ENCODE peak calls at places on chromosomes 13 and 19, in eight cellular contexts. J is psoas muscle; Y is CD8-positive, alpha-beta T cell; W is uterus; N is adrenal gland; T is colonic mucosa; D is right atrium auricular region; A is fibroblast of lung. I is an unnamed sample.

GRCh38 chr13:104943331-104943730 is 1592.1 kb downstream of the EFNB2 start:
- DNase-seq in A (no peak), Y (no peak), W (no peak), J (no peak), D (no peak), T (no peak), N (no peak), I (no peak)

GRCh38 chr19:6532244-6532999 is 1.6 kb downstream of the TNFSF9 start:
- DNase-seq in J (no peak), D (no peak), Y (peak; percentile 27), T (no peak), N (no peak), W (no peak), A (no peak), I (no peak)

GRCh38 chr19:34306213-34306661 is 51.9 kb downstream of the GARRE1 start:
- DNase-seq in Y (no peak), J (no peak), A (no peak), N (no peak), W (no peak), D (no peak), T (peak; percentile 73), I (no peak)

GRCh38 chr13:61685683-61686013 is 270.0 kb upstream of the PCDH20 start:
- DNase-seq in D (no peak), T (no peak), A (no peak), W (no peak), J (no peak), N (no peak), Y (no peak), I (no peak)

GRCh38 chr13:74361274-74361673 is 227.1 kb upstream of the KLF12 start:
- DNase-seq in W (no peak), N (no peak), A (no peak), T (no peak), D (no peak), Y (no peak), J (no peak), I (no peak)

GRCh38 chr13:73158851-73159250 is 100.0 kb downstream of the KLF5 start:
- DNase-seq in W (no peak), D (no peak), A (peak; percentile 82), T (no peak), N (no peak), J (no peak), Y (no peak), I (no peak)

GRCh38 chr19:6528544-6529121 is 2.2 kb upstream of the TNFSF9 start:
- DNase-seq in W (peak; percentile 28), N (no peak), J (peak; percentile 81), A (no peak), T (peak; percentile 43), D (peak; percentile 72), Y (no peak), I (no peak)

GRCh38 chr19:43555185-43555770 is 20.0 kb downstream of the XRCC1 start:
- DNase-seq in D (peak; percentile 64), J (peak; percentile 61), Y (peak; percentile 85), T (peak; percentile 86), N (peak; percentile 82), W (peak; percentile 60), A (peak; percentile 48), I (peak; percentile 82)

GRCh38 chr13:100828226-100828625 is 153.6 kb upstream of the TMTC4 start:
- DNase-seq in Y (no peak), A (no peak), T (no peak), J (no peak), W (no peak), N (no peak), D (no peak), I (no peak)

GRCh38 chr19:10852098-10852800 is 4.0 kb downstream of the C19orf38 start:
- DNase-seq in A (peak; percentile 63), N (no peak), Y (no peak), D (no peak), T (no peak), J (no peak), W (no peak), I (no peak)

GRCh38 chr19:1567116-1567847 is 843 bp downstream of the MEX3D start:
- DNase-seq in T (peak; percentile 36), A (no peak), D (no peak), N (no peak), J (no peak), W (no peak), Y (no peak), I (no peak)

GRCh38 chr19:56356944-56357343 is 36.4 kb downstream of the ZNF582 start:
- DNase-seq in N (no peak), T (no peak), W (no peak), D (no peak), Y (no peak), J (no peak), A (no peak), I (no peak)

GRCh38 chr13:60288569-60288968 is 108.5 kb upstream of the TDRD3 start:
- DNase-seq in W (no peak), T (no peak), D (no peak), Y (no peak), A (no peak), J (no peak), N (no peak), I (no peak)

GRCh38 chr13:60286707-60287106 is 110.3 kb upstream of the TDRD3 start:
- DNase-seq in W (no peak), N (no peak), T (no peak), J (no peak), D (no peak), Y (no peak), A (no peak), I (no peak)

DNA sequence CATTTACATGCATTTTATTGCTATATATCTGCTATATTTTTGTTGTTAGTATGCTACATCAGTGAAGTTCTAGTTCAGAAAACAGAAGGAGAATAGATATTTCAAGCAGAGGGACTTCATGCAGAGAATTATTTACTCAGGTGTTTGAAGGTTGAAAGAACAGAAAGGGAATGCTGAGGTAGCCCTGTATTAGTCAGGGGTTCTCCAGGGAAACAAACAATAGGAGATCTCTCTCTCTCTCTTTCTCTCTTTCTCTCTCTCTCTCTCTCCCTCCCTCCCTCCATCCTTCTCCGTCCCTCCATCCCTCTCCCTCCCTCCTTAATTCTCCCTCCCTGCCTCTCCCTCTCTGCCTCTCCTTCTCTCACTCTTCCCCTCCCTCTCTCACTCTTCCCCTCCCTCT is 114.3 kb upstream of the TDRD3 start:
- DNase-seq in J (no peak), W (no peak), A (no peak), D (no peak), T (no peak), N (no peak), Y (no peak), I (no peak)
- H3K27ac ChIP-seq in J (no peak overlapping the region), W (no peak overlapping the region), A (no peak overlapping the region), D (no peak overlapping the region), T (no peak overlapping the region), N (no peak overlapping the region), Y (no peak overlapping the region), I (no peak overlapping the region)

GRCh38 chr13:31063734-31064133 is 98.0 kb downstream of the HSPH1 start:
- DNase-seq in Y (no peak), T (no peak), N (no peak), A (no peak), J (no peak), W (no peak), D (no peak), I (no peak)
- H3K9me3 ChIP-seq in Y (no peaks in the 10 kb centered on the region), T (no peaks in the 10 kb centered on the region), N (no peaks in the 10 kb centered on the region), A (no peaks in the 10 kb centered on the region), J (no peaks in the 10 kb centered on the region), W (no peaks in the 10 kb centered on the region), D (no peaks in the 10 kb centered on the region), I (no peaks in the 10 kb centered on the region)

GRCh38 chr19:12952488-12953455 is 4.3 kb downstream of the GADD45GIP1 start:
- DNase-seq in J (no peak), T (no peak), W (no peak), A (peak; percentile 87), D (peak; percentile 75), N (peak; percentile 76), Y (no peak), I (no peak)
- H3K27ac ChIP-seq in J (peak overlapping the region; percentile 98), T (peak overlapping the region; percentile 6), W (no peak overlapping the region), A (peak overlapping the region; percentile 82), D (peak overlapping the region; percentile 61), N (peak overlapping the region; percentile 89), Y (no peak overlapping the region), I (no peak overlapping the region)

DNA sequence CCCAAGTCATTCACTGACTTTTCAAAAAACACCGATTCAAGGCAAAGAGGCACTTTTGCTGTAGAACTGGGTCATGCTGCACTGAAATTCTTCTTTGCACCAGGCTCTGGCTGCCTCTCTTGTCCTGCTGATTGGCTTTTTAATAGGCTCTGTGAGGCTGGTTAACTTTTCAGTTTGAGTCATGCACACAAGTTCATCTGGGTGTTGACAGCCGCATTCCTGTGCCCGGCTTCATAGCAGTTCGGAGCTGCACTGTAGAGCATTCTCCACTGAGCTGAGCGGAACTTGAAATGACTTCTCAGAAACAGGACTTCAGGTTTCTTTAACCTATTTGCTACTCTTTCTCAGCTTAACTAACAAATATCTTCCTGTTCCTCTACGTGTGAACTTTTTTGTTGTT is 978.3 kb downstream of the UQCRFS1 start:
- DNase-seq in A (peak; percentile 78), Y (no peak), J (no peak), D (no peak), T (no peak), N (no peak), W (no peak), I (no peak)
- H3K9me3 ChIP-seq in A (no peaks in the 10 kb centered on the region), Y (no peaks in the 10 kb centered on the region), J (no peaks in the 10 kb centered on the region), D (no peaks in the 10 kb centered on the region), T (no peaks in the 10 kb centered on the region), N (no peaks in the 10 kb centered on the region), W (no peaks in the 10 kb centered on the region), I (no peaks in the 10 kb centered on the region)

DNA sequence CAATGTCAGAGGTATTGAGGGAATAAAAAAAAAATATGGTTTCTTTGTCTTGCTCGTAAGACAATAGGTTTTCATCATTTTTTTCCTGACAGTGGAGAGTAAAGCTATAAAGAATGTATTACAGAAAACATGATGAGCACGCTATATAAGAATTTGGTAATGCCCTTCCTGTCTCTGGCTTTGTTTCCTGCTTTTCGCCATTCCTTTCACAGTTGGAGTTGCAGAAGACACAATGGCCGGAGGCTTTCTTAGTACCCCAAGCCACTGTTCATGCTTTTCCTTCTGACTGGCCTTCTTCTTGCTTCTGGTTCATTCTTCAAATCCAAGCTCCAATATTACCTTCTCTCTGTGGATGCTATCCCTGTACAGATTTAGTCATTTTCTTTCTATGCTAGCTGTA is 101.0 kb upstream of the DACH1 start:
- DNase-seq in T (no peak), D (no peak), J (no peak), Y (no peak), A (peak; percentile 25), W (no peak), N (no peak), I (no peak)
- H3K27ac ChIP-seq in T (no peak overlapping the region), D (no peak overlapping the region), J (no peak overlapping the region), Y (no peak overlapping the region), A (no peak overlapping the region), W (no peak overlapping the region), N (no peak overlapping the region), I (no peak overlapping the region)

GRCh38 chr13:108031859-108032258 is 183.5 kb downstream of the LIG4 start:
- DNase-seq in J (no peak), D (no peak), Y (no peak), W (no peak), T (no peak), A (no peak), N (no peak), I (no peak)

GRCh38 chr13:108026671-108027410 is 188.5 kb downstream of the LIG4 start:
- DNase-seq in D (no peak), T (no peak), N (no peak), J (no peak), A (no peak), Y (no peak), W (no peak), I (no peak)
- H3K9me3 ChIP-seq in D (no peaks in the 10 kb centered on the region), T (no peaks in the 10 kb centered on the region), N (no peaks in the 10 kb centered on the region), J (no peaks in the 10 kb centered on the region), A (no peaks in the 10 kb centered on the region), Y (no peaks in the 10 kb centered on the region), W (no peaks in the 10 kb centered on the region), I (no peaks in the 10 kb centered on the region)